ENCODE peak calls at places on chromosomes 1 and 21, in eight cellular contexts. One of them, this sample, is unnamed.

GRCh38 chr1:59089343-59089742 is 207.6 kb upstream of the FGGY start:
- DNase-seq in HCT116: no peak
- DNase-seq in adrenal gland: no peak
- DNase-seq in BJ: no peak
- DNase-seq in AG09309: no peak
- DNase-seq in uterus: no peak
- DNase-seq in astrocyte of the spinal cord: no peak
- DNase-seq in astrocyte: no peak
- DNase-seq in this sample: no peak

GRCh38 chr1:10973552-10973951 is 38.9 kb upstream of the TARDBP start:
- DNase-seq in astrocyte: peak
- DNase-seq in HCT116: no peak
- DNase-seq in adrenal gland: no peak
- DNase-seq in uterus: no peak
- DNase-seq in BJ: no peak
- DNase-seq in astrocyte of the spinal cord: no peak
- DNase-seq in AG09309: peak
- DNase-seq in this sample: no peak

GRCh38 chr1:160169553-160170399 is 18.4 kb downstream of the ATP1A4 start:
- DNase-seq in adrenal gland: no peak
- DNase-seq in astrocyte: no peak
- DNase-seq in AG09309: no peak
- DNase-seq in BJ: no peak
- DNase-seq in uterus: no peak
- DNase-seq in HCT116: no peak
- DNase-seq in astrocyte of the spinal cord: peak
- DNase-seq in this sample: no peak

GRCh38 chr1:41322835-41323234 is 38.4 kb upstream of the FOXO6 start:
- DNase-seq in adrenal gland: no peak
- DNase-seq in uterus: no peak
- DNase-seq in astrocyte: no peak
- DNase-seq in astrocyte of the spinal cord: no peak
- DNase-seq in AG09309: no peak
- DNase-seq in BJ: no peak
- DNase-seq in HCT116: no peak
- DNase-seq in this sample: no peak

GRCh38 chr1:7755448-7755847 is 15.6 kb upstream of the VAMP3 start:
- DNase-seq in astrocyte: no peak
- DNase-seq in astrocyte of the spinal cord: no peak
- DNase-seq in uterus: no peak
- DNase-seq in BJ: no peak
- DNase-seq in adrenal gland: no peak
- DNase-seq in HCT116: no peak
- DNase-seq in AG09309: no peak
- DNase-seq in this sample: no peak

GRCh38 chr1:185971688-185972087 is 237.5 kb downstream of the HMCN1 start:
- DNase-seq in BJ: peak
- DNase-seq in adrenal gland: no peak
- DNase-seq in uterus: no peak
- DNase-seq in AG09309: no peak
- DNase-seq in astrocyte of the spinal cord: peak
- DNase-seq in astrocyte: peak
- DNase-seq in HCT116: no peak
- DNase-seq in this sample: peak

GRCh38 chr21:45972716-45973474 is 8.7 kb upstream of the COL6A1 start:
- DNase-seq in AG09309: no peak
- DNase-seq in HCT116: no peak
- DNase-seq in astrocyte of the spinal cord: peak
- DNase-seq in uterus: peak
- DNase-seq in BJ: no peak
- DNase-seq in adrenal gland: peak
- DNase-seq in astrocyte: peak
- DNase-seq in this sample: no peak

GRCh38 chr21:43321111-43321510 is 105.8 kb downstream of the SIK1 start:
- DNase-seq in BJ: no peak
- DNase-seq in adrenal gland: no peak
- DNase-seq in AG09309: no peak
- DNase-seq in HCT116: no peak
- DNase-seq in astrocyte of the spinal cord: no peak
- DNase-seq in astrocyte: no peak
- DNase-seq in uterus: no peak
- DNase-seq in this sample: no peak

GRCh38 chr1:61086245-61086644 is 3.9 kb downstream of the NFIA start:
- DNase-seq in AG09309: no peak
- DNase-seq in HCT116: no peak
- DNase-seq in adrenal gland: no peak
- DNase-seq in BJ: no peak
- DNase-seq in uterus: no peak
- DNase-seq in astrocyte of the spinal cord: no peak
- DNase-seq in astrocyte: no peak
- DNase-seq in this sample: no peak

GRCh38 chr1:61089338-61089737 is 7.0 kb downstream of the NFIA start:
- DNase-seq in adrenal gland: no peak
- DNase-seq in BJ: no peak
- DNase-seq in AG09309: no peak
- DNase-seq in HCT116: no peak
- DNase-seq in uterus: no peak
- DNase-seq in astrocyte: no peak
- DNase-seq in astrocyte of the spinal cord: no peak
- DNase-seq in this sample: no peak

GRCh38 chr1:61090546-61090945 is 8.2 kb downstream of the NFIA start:
- DNase-seq in AG09309: no peak
- DNase-seq in astrocyte: no peak
- DNase-seq in adrenal gland: no peak
- DNase-seq in HCT116: no peak
- DNase-seq in BJ: no peak
- DNase-seq in astrocyte of the spinal cord: no peak
- DNase-seq in uterus: no peak
- DNase-seq in this sample: no peak

GRCh38 chr1:61087574-61087973 is 5.2 kb downstream of the NFIA start:
- DNase-seq in HCT116: no peak
- DNase-seq in AG09309: no peak
- DNase-seq in BJ: no peak
- DNase-seq in adrenal gland: no peak
- DNase-seq in astrocyte of the spinal cord: no peak
- DNase-seq in astrocyte: no peak
- DNase-seq in uterus: no peak
- DNase-seq in this sample: no peak

DNA sequence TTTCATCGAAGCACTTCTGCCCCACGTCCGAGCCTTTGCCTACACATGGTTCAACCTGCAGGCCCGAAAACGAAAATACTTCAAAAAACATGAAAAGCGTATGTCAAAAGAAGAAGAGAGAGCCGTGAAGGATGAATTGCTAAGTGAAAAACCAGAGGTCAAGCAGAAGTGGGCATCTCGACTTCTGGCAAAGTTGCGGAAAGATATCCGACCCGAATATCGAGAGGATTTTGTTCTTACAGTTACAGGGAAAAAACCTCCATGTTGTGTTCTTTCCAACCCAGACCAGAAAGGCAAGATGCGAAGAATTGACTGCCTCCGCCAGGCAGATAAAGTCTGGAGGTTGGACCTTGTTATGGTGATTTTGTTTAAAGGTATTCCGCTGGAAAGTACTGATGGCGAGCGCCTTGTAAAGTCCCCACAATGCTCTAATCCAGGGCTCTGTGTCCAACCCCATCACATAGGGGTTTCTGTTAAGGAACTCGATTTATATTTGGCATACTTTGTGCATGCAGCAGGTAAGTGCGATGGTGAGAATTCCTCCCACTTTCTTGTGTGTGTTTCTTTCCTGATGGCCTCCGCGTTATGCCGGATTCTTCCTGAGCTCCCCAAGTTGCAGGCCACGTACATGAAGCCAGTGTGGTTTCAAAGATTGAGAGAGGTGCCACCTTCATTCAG is 5.9 kb downstream of the NFIA start:
- DNase-seq in uterus: no peak
- DNase-seq in BJ: no peak
- DNase-seq in HCT116: no peak
- DNase-seq in AG09309: no peak
- DNase-seq in adrenal gland: no peak
- DNase-seq in astrocyte: no peak
- DNase-seq in astrocyte of the spinal cord: no peak
- DNase-seq in this sample: no peak
- H3K4me3 ChIP-seq in uterus: no peak
- H3K4me3 ChIP-seq in BJ: no peak
- H3K4me3 ChIP-seq in HCT116: no peak
- H3K4me3 ChIP-seq in AG09309: no peak
- H3K4me3 ChIP-seq in adrenal gland: peak
- H3K4me3 ChIP-seq in astrocyte: no peak
- H3K4me3 ChIP-seq in astrocyte of the spinal cord: no peak
- H3K4me3 ChIP-seq in this sample: no peak

GRCh38 chr1:165634154-165634921 is 3.3 kb downstream of the MGST3 start:
- DNase-seq in AG09309: no peak
- DNase-seq in astrocyte of the spinal cord: no peak
- DNase-seq in HCT116: no peak
- DNase-seq in BJ: no peak
- DNase-seq in adrenal gland: no peak
- DNase-seq in astrocyte: no peak
- DNase-seq in uterus: no peak
- DNase-seq in this sample: no peak
- H3K4me3 ChIP-seq in AG09309: no peak
- H3K4me3 ChIP-seq in astrocyte of the spinal cord: no peak
- H3K4me3 ChIP-seq in HCT116: no peak
- H3K4me3 ChIP-seq in BJ: no peak
- H3K4me3 ChIP-seq in adrenal gland: no peak
- H3K4me3 ChIP-seq in astrocyte: no peak
- H3K4me3 ChIP-seq in uterus: no peak
- H3K4me3 ChIP-seq in this sample: no peak

DNA sequence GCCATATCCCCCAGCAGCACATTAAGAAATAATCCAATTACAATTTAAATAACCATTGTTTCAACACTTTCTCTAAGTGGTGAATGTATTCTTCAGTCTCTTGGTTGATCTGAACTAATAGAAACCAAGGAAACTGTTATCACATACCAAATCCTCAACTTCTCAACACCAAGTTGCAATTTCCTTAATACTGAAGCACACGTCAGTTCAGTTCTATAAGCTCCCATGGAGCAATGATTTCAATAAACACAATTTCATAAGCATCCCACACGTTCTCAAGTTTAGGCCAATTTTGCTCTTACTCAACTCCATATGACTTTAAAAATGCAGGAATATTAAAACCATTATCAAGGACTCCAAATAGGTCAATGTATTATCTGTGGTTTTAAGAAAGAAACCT is 5.8 kb upstream of the ERG start:
- DNase-seq in astrocyte of the spinal cord: no peak
- DNase-seq in HCT116: no peak
- DNase-seq in BJ: no peak
- DNase-seq in AG09309: no peak
- DNase-seq in adrenal gland: no peak
- DNase-seq in astrocyte: no peak
- DNase-seq in uterus: no peak
- DNase-seq in this sample: no peak
- H3K4me3 ChIP-seq in astrocyte of the spinal cord: no peak
- H3K4me3 ChIP-seq in HCT116: no peak
- H3K4me3 ChIP-seq in BJ: no peak
- H3K4me3 ChIP-seq in AG09309: no peak
- H3K4me3 ChIP-seq in adrenal gland: no peak
- H3K4me3 ChIP-seq in astrocyte: peak
- H3K4me3 ChIP-seq in uterus: no peak
- H3K4me3 ChIP-seq in this sample: no peak

GRCh38 chr1:237355022-237355421 is 313.0 kb downstream of the RYR2 start:
- DNase-seq in HCT116: no peak
- DNase-seq in astrocyte: no peak
- DNase-seq in BJ: no peak
- DNase-seq in uterus: no peak
- DNase-seq in adrenal gland: no peak
- DNase-seq in astrocyte of the spinal cord: no peak
- DNase-seq in AG09309: no peak
- DNase-seq in this sample: no peak
- H3K4me3 ChIP-seq in HCT116: no peak
- H3K4me3 ChIP-seq in astrocyte: no peak
- H3K4me3 ChIP-seq in BJ: no peak
- H3K4me3 ChIP-seq in uterus: no peak
- H3K4me3 ChIP-seq in adrenal gland: no peak
- H3K4me3 ChIP-seq in astrocyte of the spinal cord: no peak
- H3K4me3 ChIP-seq in AG09309: no peak
- H3K4me3 ChIP-seq in this sample: no peak

DNA sequence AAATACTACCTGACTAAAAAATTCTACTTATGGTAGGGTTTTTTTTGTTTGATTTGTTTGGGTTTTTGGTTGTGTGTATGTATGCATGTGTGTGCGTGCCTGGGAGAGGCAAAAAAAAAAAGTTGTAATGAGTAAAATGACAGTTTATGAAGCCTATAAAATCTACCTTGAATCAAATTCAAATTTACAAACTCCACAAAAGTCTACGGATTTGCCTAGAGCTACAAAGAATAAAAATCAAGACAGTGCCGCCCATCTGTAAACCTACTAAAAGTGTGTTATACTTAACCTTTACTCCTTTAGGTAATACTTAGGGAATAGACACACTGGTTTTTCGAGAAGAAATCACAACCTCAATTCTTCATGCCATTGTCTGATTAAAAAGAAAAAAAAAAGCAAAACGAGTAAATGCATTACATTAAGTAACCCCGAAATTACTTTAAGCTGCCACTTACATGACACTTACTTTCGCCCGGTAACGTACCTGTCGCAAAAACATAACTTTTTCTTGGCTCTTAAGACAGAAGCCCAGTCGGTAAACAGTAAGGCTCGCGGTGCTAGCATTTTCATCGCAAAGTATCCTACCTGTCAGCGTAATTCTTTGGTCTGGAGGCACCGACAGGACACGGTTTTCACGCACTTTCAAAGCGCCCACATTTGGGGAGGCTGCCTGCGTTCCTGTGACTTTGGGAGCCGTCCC is 999 bp downstream of the SYDE2 start:
- DNase-seq in astrocyte of the spinal cord: peak
- DNase-seq in astrocyte: no peak
- DNase-seq in adrenal gland: no peak
- DNase-seq in uterus: no peak
- DNase-seq in HCT116: no peak
- DNase-seq in BJ: no peak
- DNase-seq in AG09309: no peak
- DNase-seq in this sample: peak
- H3K4me3 ChIP-seq in astrocyte of the spinal cord: peak
- H3K4me3 ChIP-seq in astrocyte: peak
- H3K4me3 ChIP-seq in adrenal gland: peak
- H3K4me3 ChIP-seq in uterus: peak
- H3K4me3 ChIP-seq in HCT116: peak
- H3K4me3 ChIP-seq in BJ: peak
- H3K4me3 ChIP-seq in AG09309: peak
- H3K4me3 ChIP-seq in this sample: peak